ENCODE peak calls at places on chromosomes 7 and 10, in four cellular contexts. J is neural progenitor cell, Z is lower lobe of right lung, F is hepatocyte. Q is an unnamed sample.

GRCh38 chr10:132392184-132392800 is 4.7 kb upstream of the PWWP2B start:
- DNase-seq in F (no peak), J (no peak), Z (no peak), Q (peak; percentile 11)

GRCh38 chr7:129670636-129671035 is 59.1 kb downstream of the NRF1 start:
- DNase-seq in Z (no peak), F (no peak), J (no peak), Q (no peak)

GRCh38 chr10:102065561-102066420 is 642 bp downstream of the HPS6 start:
- DNase-seq in F (peak; percentile 64), J (peak; percentile 72), Z (peak; percentile 65), Q (no peak)

GRCh38 chr7:44845476-44845875 is 2.4 kb downstream of the H2AZ2 start:
- DNase-seq in J (no peak), F (no peak), Z (no peak), Q (no peak)

GRCh38 chr7:95404316-95404715 is 8.1 kb upstream of the PON3 start:
- DNase-seq in Z (no peak), J (peak; percentile 55), F (no peak), Q (no peak)

GRCh38 chr10:60797200-60797599 is 18.9 kb downstream of the CDK1 start:
- DNase-seq in J (no peak), Z (no peak), F (no peak), Q (no peak)

GRCh38 chr10:96118604-96119450 is 11.3 kb upstream of the ZNF518A start:
- DNase-seq in J (no peak), F (no peak), Z (no peak), Q (no peak)

GRCh38 chr7:44489955-44490350 is 505 bp downstream of the NUDCD3 start:
- DNase-seq in F (peak; percentile 36), J (no peak), Z (peak; percentile 46), Q (no peak)

GRCh38 chr10:119413738-119414611 is 128.5 kb downstream of the RGS10 start:
- DNase-seq in Z (no peak), F (peak; percentile 69), J (no peak), Q (no peak)

GRCh38 chr10:33199731-33200130 is 134.7 kb downstream of the NRP1 start:
- DNase-seq in J (no peak), F (no peak), Z (no peak), Q (no peak)

GRCh38 chr10:133248334-133248715 is 10.7 kb downstream of the VENTX start:
- DNase-seq in F (no peak), J (no peak), Z (no peak), Q (no peak)

GRCh38 chr7:117171106-117171505 is 151.8 kb downstream of the WNT2 start:
- DNase-seq in Z (no peak), F (no peak), J (peak; percentile 26), Q (no peak)

GRCh38 chr10:19817251-19818046 is 1.2 kb downstream of the PLXDC2 start:
- DNase-seq in J (peak; percentile 65), Z (peak; percentile 54), F (peak; percentile 54), Q (peak; percentile 77)

GRCh38 chr7:100897111-100897608 is 1.5 kb upstream of the ACHE start:
- DNase-seq in J (peak; percentile 69), F (peak; percentile 77), Z (no peak), Q (peak; percentile 87)

GRCh38 chr7:102064361-102065025 is 222.2 kb upstream of the SH2B2 start:
- DNase-seq in F (peak; percentile 53), J (no peak), Z (peak; percentile 58), Q (peak; percentile 77)

GRCh38 chr7:46006723-46007122 is 85.7 kb upstream of the IGFBP3 start:
- DNase-seq in Z (no peak), F (no peak), J (no peak), Q (no peak)

GRCh38 chr7:27316311-27316710 is 73.7 kb downstream of the EVX1 start:
- DNase-seq in J (no peak), Z (no peak), F (no peak), Q (no peak)

GRCh38 chr7:36686499-36686898 is 37.8 kb downstream of the AOAH start:
- DNase-seq in Z (no peak), J (no peak), F (peak; percentile 25), Q (no peak)

GRCh38 chr7:44218418-44219201 is 17.8 kb downstream of the YKT6 start:
- DNase-seq in Z (peak; percentile 41), F (no peak), J (peak; percentile 88), Q (peak; percentile 68)

GRCh38 chr10:67452892-67453291 is 243.1 kb downstream of the CTNNA3 start:
- DNase-seq in Z (no peak), F (no peak), J (no peak), Q (no peak)

GRCh38 chr7:141200191-141201108 is 126.6 kb downstream of the TMEM178B start:
- DNase-seq in Z (no peak), F (no peak), J (no peak), Q (no peak)

GRCh38 chr10:7887417-7887816 is 69.1 kb downstream of the TAF3 start:
- DNase-seq in Z (no peak), F (peak; percentile 29), J (no peak), Q (no peak)

GRCh38 chr10:90847436-90847835 is 10.4 kb downstream of the HTR7 start:
- DNase-seq in Z (no peak), F (no peak), J (no peak), Q (no peak)

GRCh38 chr10:37675449-37675848 is 182.0 kb downstream of the ZNF248 start:
- DNase-seq in Z (no peak), J (no peak), F (no peak), Q (no peak)

GRCh38 chr7:21370283-21370982 is 57.5 kb upstream of the SP4 start:
- DNase-seq in F (no peak), Z (no peak), J (no peak), Q (no peak)

GRCh38 chr7:20798081-20798693 is 11.5 kb upstream of the SP8 start:
- DNase-seq in J (peak; percentile 89), Z (peak; percentile 69), F (peak; percentile 72), Q (peak; percentile 80)

GRCh38 chr7:131327626-131328386 is at the start of gene MKLN1:
- DNase-seq in Z (peak; percentile 96), J (peak; percentile 98), F (peak; percentile 98), Q (peak; percentile 98)

GRCh38 chr7:47866120-47866519 is 82.1 kb downstream of the PKD1L1 start:
- DNase-seq in F (no peak), Z (no peak), J (no peak), Q (no peak)

GRCh38 chr7:76397409-76398183 is 11.9 kb downstream of the SSC4D start:
- DNase-seq in F (no peak), Z (peak; percentile 89), J (peak; percentile 51), Q (peak; percentile 95)

GRCh38 chr10:72342911-72343310 is 11.8 kb downstream of the DNAJB12 start:
- DNase-seq in J (no peak), F (no peak), Z (no peak), Q (no peak)

GRCh38 chr10:110781139-110781538 is 90.6 kb upstream of the PDCD4 start:
- DNase-seq in J (no peak), Z (no peak), F (no peak), Q (no peak)

GRCh38 chr10:102863660-102864059 is 5.6 kb upstream of the AS3MT start:
- DNase-seq in J (no peak), Z (no peak), F (no peak), Q (no peak)

GRCh38 chr10:65470986-65471385 is 1454.8 kb upstream of the LRRTM3 start:
- DNase-seq in Z (no peak), J (peak; percentile 3), F (no peak), Q (no peak)

GRCh38 chr10:113305871-113306270 is 247.0 kb upstream of the HABP2 start:
- DNase-seq in F (peak; percentile 15), J (no peak), Z (no peak), Q (no peak)

GRCh38 chr10:87670591-87670990 is 10.9 kb downstream of the PAPSS2 start:
- DNase-seq in F (no peak), J (no peak), Z (no peak), Q (no peak)

GRCh38 chr10:61346946-61347345 is 106.2 kb downstream of the TMEM26 start:
- DNase-seq in J (no peak), F (no peak), Z (no peak), Q (no peak)

DNA sequence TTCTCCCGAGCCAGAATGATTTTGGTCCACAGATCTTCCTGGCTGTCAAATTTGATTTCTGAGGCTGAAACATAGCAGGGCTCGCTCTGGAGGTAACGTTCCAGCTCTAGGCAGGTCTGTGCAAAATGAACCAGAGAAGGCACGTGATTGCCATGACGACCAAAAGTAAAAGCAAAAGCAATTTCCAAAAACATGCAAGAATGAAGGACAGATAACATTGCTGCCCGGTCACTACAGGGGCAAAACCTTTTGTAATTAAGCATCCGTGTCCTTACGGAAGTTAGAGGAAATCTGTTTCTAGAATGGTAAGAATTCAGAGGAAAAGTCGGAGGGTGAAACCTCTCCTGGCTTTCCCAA is 2.9 kb downstream of the KLF6 start:
- DNase-seq in J (no peak), F (no peak), Z (no peak), Q (no peak)
- H3K4me3 ChIP-seq in J (peak overlapping the region; percentile 84), F (peak overlapping the region; percentile 76), Z (peak overlapping the region; percentile 90), Q (peak overlapping the region; percentile 71)

GRCh38 chr7:40429821-40430220 is 295.0 kb downstream of the SUGCT start:
- DNase-seq in F (no peak), Z (no peak), J (no peak), Q (no peak)
- H3K27ac ChIP-seq in F (no peak overlapping the region), Z (no peak overlapping the region), J (no peak overlapping the region), Q (no peak overlapping the region)

GRCh38 chr7:157484411-157485081 is 147.7 kb downstream of the DNAJB6 start:
- DNase-seq in J (no peak), F (no peak), Z (no peak), Q (peak; percentile 70)
- H3K9me3 ChIP-seq in J (no peaks in the 10 kb centered on the region), F (no peaks in the 10 kb centered on the region), Z (no peaks in the 10 kb centered on the region), Q (no peaks in the 10 kb centered on the region)

GRCh38 chr7:120990468-120991118 is 2.1 kb downstream of the CPED1 start:
- DNase-seq in F (no peak), J (no peak), Z (no peak), Q (no peak)
- H3K4me3 ChIP-seq in F (peak overlapping the region; percentile 11), J (no peak overlapping the region), Z (peak overlapping the region; percentile 47), Q (peak overlapping the region; percentile 46)